ENCODE peak calls at places on chromosomes 16 and 17, in six cellular contexts. One of them, this sample, is unnamed.

GRCh38 chr16:11161439-11161838 is 94.6 kb downstream of the SOCS1 start:
- DNase-seq in caudate nucleus: no peak
- DNase-seq in hypothalamus: no peak
- DNase-seq in globus pallidus: no peak
- DNase-seq in upper lobe of right lung: no peak
- DNase-seq in naive thymus-derived CD4-positive, alpha-beta T cell: no peak
- DNase-seq in this sample: no peak

GRCh38 chr16:81315271-81316175 is 761 bp downstream of the GAN start:
- DNase-seq in globus pallidus: no peak
- DNase-seq in upper lobe of right lung: peak; percentile 82
- DNase-seq in naive thymus-derived CD4-positive, alpha-beta T cell: peak; percentile 26
- DNase-seq in hypothalamus: peak; percentile 21
- DNase-seq in caudate nucleus: peak; percentile 14
- DNase-seq in this sample: peak; percentile 43

GRCh38 chr17:78120971-78121800 is 7.4 kb downstream of the TMC6 start:
- DNase-seq in caudate nucleus: no peak
- DNase-seq in naive thymus-derived CD4-positive, alpha-beta T cell: peak; percentile 80
- DNase-seq in upper lobe of right lung: no peak
- DNase-seq in globus pallidus: no peak
- DNase-seq in hypothalamus: no peak
- DNase-seq in this sample: no peak

GRCh38 chr16:73213761-73214480 is 166.0 kb upstream of the ZFHX3 start:
- DNase-seq in globus pallidus: no peak
- DNase-seq in hypothalamus: no peak
- DNase-seq in upper lobe of right lung: no peak
- DNase-seq in naive thymus-derived CD4-positive, alpha-beta T cell: no peak
- DNase-seq in caudate nucleus: no peak
- DNase-seq in this sample: no peak

GRCh38 chr16:24580665-24581064 is 41.3 kb downstream of the RBBP6 start:
- DNase-seq in hypothalamus: no peak
- DNase-seq in globus pallidus: peak; percentile 6
- DNase-seq in upper lobe of right lung: no peak
- DNase-seq in caudate nucleus: no peak
- DNase-seq in naive thymus-derived CD4-positive, alpha-beta T cell: no peak
- DNase-seq in this sample: no peak

GRCh38 chr17:39704821-39705551 is 5.1 kb downstream of the ERBB2 start:
- DNase-seq in caudate nucleus: no peak
- DNase-seq in naive thymus-derived CD4-positive, alpha-beta T cell: no peak
- DNase-seq in hypothalamus: no peak
- DNase-seq in globus pallidus: no peak
- DNase-seq in upper lobe of right lung: no peak
- DNase-seq in this sample: no peak

GRCh38 chr17:7613769-7614421 is 802 bp downstream of the FXR2 start:
- DNase-seq in hypothalamus: no peak
- DNase-seq in upper lobe of right lung: no peak
- DNase-seq in naive thymus-derived CD4-positive, alpha-beta T cell: no peak
- DNase-seq in caudate nucleus: no peak
- DNase-seq in globus pallidus: no peak
- DNase-seq in this sample: no peak

GRCh38 chr17:79664925-79665738 is 54.3 kb upstream of the RBFOX3 start:
- DNase-seq in hypothalamus: no peak
- DNase-seq in naive thymus-derived CD4-positive, alpha-beta T cell: no peak
- DNase-seq in upper lobe of right lung: peak; percentile 88
- DNase-seq in globus pallidus: peak; percentile 5
- DNase-seq in caudate nucleus: no peak
- DNase-seq in this sample: no peak

GRCh38 chr17:54063639-54064038 is 240.9 kb downstream of the KIF2B start:
- DNase-seq in upper lobe of right lung: no peak
- DNase-seq in globus pallidus: no peak
- DNase-seq in hypothalamus: no peak
- DNase-seq in naive thymus-derived CD4-positive, alpha-beta T cell: no peak
- DNase-seq in caudate nucleus: no peak
- DNase-seq in this sample: no peak

GRCh38 chr16:872436-873242 is 72.1 kb upstream of the GNG13 start:
- DNase-seq in globus pallidus: no peak
- DNase-seq in upper lobe of right lung: no peak
- DNase-seq in caudate nucleus: no peak
- DNase-seq in hypothalamus: no peak
- DNase-seq in naive thymus-derived CD4-positive, alpha-beta T cell: no peak
- DNase-seq in this sample: no peak

GRCh38 chr16:84274515-84274914 is 20.2 kb upstream of the WFDC1 start:
- DNase-seq in upper lobe of right lung: no peak
- DNase-seq in caudate nucleus: no peak
- DNase-seq in globus pallidus: no peak
- DNase-seq in naive thymus-derived CD4-positive, alpha-beta T cell: no peak
- DNase-seq in hypothalamus: no peak
- DNase-seq in this sample: no peak

GRCh38 chr16:80158766-80159165 is 382.0 kb upstream of the DYNLRB2 start:
- DNase-seq in hypothalamus: no peak
- DNase-seq in caudate nucleus: no peak
- DNase-seq in upper lobe of right lung: no peak
- DNase-seq in naive thymus-derived CD4-positive, alpha-beta T cell: no peak
- DNase-seq in globus pallidus: no peak
- DNase-seq in this sample: no peak

GRCh38 chr17:40180694-40181093 is 3.4 kb downstream of the RAPGEFL1 start:
- DNase-seq in hypothalamus: no peak
- DNase-seq in caudate nucleus: no peak
- DNase-seq in upper lobe of right lung: peak; percentile 74
- DNase-seq in globus pallidus: no peak
- DNase-seq in naive thymus-derived CD4-positive, alpha-beta T cell: no peak
- DNase-seq in this sample: no peak

GRCh38 chr17:63984206-63984605 is 11.5 kb upstream of the SCN4A start:
- DNase-seq in upper lobe of right lung: no peak
- DNase-seq in naive thymus-derived CD4-positive, alpha-beta T cell: no peak
- DNase-seq in globus pallidus: no peak
- DNase-seq in hypothalamus: no peak
- DNase-seq in caudate nucleus: no peak
- DNase-seq in this sample: no peak

GRCh38 chr17:7842950-7843535 is 9.0 kb downstream of the KDM6B start:
- DNase-seq in naive thymus-derived CD4-positive, alpha-beta T cell: no peak
- DNase-seq in upper lobe of right lung: peak; percentile 89
- DNase-seq in caudate nucleus: no peak
- DNase-seq in globus pallidus: peak; percentile 67
- DNase-seq in hypothalamus: peak; percentile 32
- DNase-seq in this sample: no peak

GRCh38 chr17:10681866-10682446 is 15.4 kb downstream of the SCO1 start:
- DNase-seq in naive thymus-derived CD4-positive, alpha-beta T cell: no peak
- DNase-seq in globus pallidus: no peak
- DNase-seq in caudate nucleus: no peak
- DNase-seq in upper lobe of right lung: no peak
- DNase-seq in hypothalamus: no peak
- DNase-seq in this sample: no peak

GRCh38 chr17:9520649-9521435 is 54.8 kb downstream of the STX8 start:
- DNase-seq in caudate nucleus: no peak
- DNase-seq in globus pallidus: no peak
- DNase-seq in hypothalamus: no peak
- DNase-seq in naive thymus-derived CD4-positive, alpha-beta T cell: no peak
- DNase-seq in upper lobe of right lung: no peak
- DNase-seq in this sample: no peak

GRCh38 chr17:8022358-8023038 is 16.4 kb upstream of the ALOX15B start:
- DNase-seq in upper lobe of right lung: peak; percentile 16
- DNase-seq in globus pallidus: no peak
- DNase-seq in caudate nucleus: no peak
- DNase-seq in naive thymus-derived CD4-positive, alpha-beta T cell: no peak
- DNase-seq in hypothalamus: no peak
- DNase-seq in this sample: no peak

GRCh38 chr17:41333836-41334235 is 16.8 kb downstream of the KRT33A start:
- DNase-seq in upper lobe of right lung: no peak
- DNase-seq in hypothalamus: no peak
- DNase-seq in naive thymus-derived CD4-positive, alpha-beta T cell: no peak
- DNase-seq in globus pallidus: no peak
- DNase-seq in caudate nucleus: no peak
- DNase-seq in this sample: no peak

GRCh38 chr16:66614161-66614802 is 9.8 kb downstream of the CMTM3 start:
- DNase-seq in globus pallidus: no peak
- DNase-seq in hypothalamus: no peak
- DNase-seq in naive thymus-derived CD4-positive, alpha-beta T cell: no peak
- DNase-seq in caudate nucleus: no peak
- DNase-seq in upper lobe of right lung: no peak
- DNase-seq in this sample: no peak

GRCh38 chr17:43732961-43733360 is 25.6 kb downstream of the SOST start:
- DNase-seq in hypothalamus: no peak
- DNase-seq in globus pallidus: no peak
- DNase-seq in naive thymus-derived CD4-positive, alpha-beta T cell: no peak
- DNase-seq in caudate nucleus: no peak
- DNase-seq in upper lobe of right lung: no peak
- DNase-seq in this sample: no peak

GRCh38 chr17:57404073-57404472 is 147.8 kb downstream of the MSI2 start:
- DNase-seq in globus pallidus: no peak
- DNase-seq in caudate nucleus: no peak
- DNase-seq in hypothalamus: no peak
- DNase-seq in naive thymus-derived CD4-positive, alpha-beta T cell: no peak
- DNase-seq in upper lobe of right lung: no peak
- DNase-seq in this sample: peak; percentile 29

GRCh38 chr17:57994436-57994835 is 6.4 kb upstream of the VEZF1 start:
- DNase-seq in naive thymus-derived CD4-positive, alpha-beta T cell: no peak
- DNase-seq in hypothalamus: no peak
- DNase-seq in caudate nucleus: no peak
- DNase-seq in upper lobe of right lung: no peak
- DNase-seq in globus pallidus: no peak
- DNase-seq in this sample: no peak

GRCh38 chr17:67211742-67212141 is 33.3 kb downstream of the HELZ start:
- DNase-seq in naive thymus-derived CD4-positive, alpha-beta T cell: no peak
- DNase-seq in globus pallidus: no peak
- DNase-seq in hypothalamus: no peak
- DNase-seq in caudate nucleus: no peak
- DNase-seq in upper lobe of right lung: no peak
- DNase-seq in this sample: no peak

GRCh38 chr17:69473801-69474170 is 59.3 kb downstream of the MAP2K6 start:
- DNase-seq in naive thymus-derived CD4-positive, alpha-beta T cell: no peak
- DNase-seq in caudate nucleus: no peak
- DNase-seq in globus pallidus: no peak
- DNase-seq in upper lobe of right lung: no peak
- DNase-seq in hypothalamus: no peak
- DNase-seq in this sample: no peak

GRCh38 chr17:45316271-45317112 is at the start of gene MAP3K14:
- DNase-seq in caudate nucleus: no peak
- DNase-seq in globus pallidus: no peak
- DNase-seq in upper lobe of right lung: peak; percentile 92
- DNase-seq in naive thymus-derived CD4-positive, alpha-beta T cell: peak; percentile 70
- DNase-seq in hypothalamus: peak; percentile 51
- DNase-seq in this sample: peak; percentile 67

GRCh38 chr17:83080641-83081560 is 1.5 kb downstream of the METRNL start:
- DNase-seq in hypothalamus: no peak
- DNase-seq in naive thymus-derived CD4-positive, alpha-beta T cell: peak; percentile 21
- DNase-seq in globus pallidus: no peak
- DNase-seq in upper lobe of right lung: peak; percentile 84
- DNase-seq in caudate nucleus: no peak
- DNase-seq in this sample: no peak

GRCh38 chr17:31674717-31675349 is 184.2 kb downstream of the COPRS start:
- DNase-seq in caudate nucleus: no peak
- DNase-seq in upper lobe of right lung: no peak
- DNase-seq in globus pallidus: no peak
- DNase-seq in naive thymus-derived CD4-positive, alpha-beta T cell: no peak
- DNase-seq in hypothalamus: no peak
- DNase-seq in this sample: no peak

GRCh38 chr16:77888786-77889185 is 100.4 kb downstream of the VAT1L start:
- DNase-seq in hypothalamus: no peak
- DNase-seq in naive thymus-derived CD4-positive, alpha-beta T cell: no peak
- DNase-seq in caudate nucleus: no peak
- DNase-seq in globus pallidus: no peak
- DNase-seq in upper lobe of right lung: no peak
- DNase-seq in this sample: no peak

GRCh38 chr17:60244656-60245055 is 94.9 kb downstream of the CA4 start:
- DNase-seq in globus pallidus: no peak
- DNase-seq in naive thymus-derived CD4-positive, alpha-beta T cell: no peak
- DNase-seq in caudate nucleus: no peak
- DNase-seq in upper lobe of right lung: no peak
- DNase-seq in hypothalamus: no peak
- DNase-seq in this sample: no peak

GRCh38 chr16:35431829-35432663 is 1972.6 kb downstream of the TP53TG3F start:
- DNase-seq in naive thymus-derived CD4-positive, alpha-beta T cell: no peak
- DNase-seq in caudate nucleus: no peak
- DNase-seq in globus pallidus: peak; percentile 8
- DNase-seq in upper lobe of right lung: peak; percentile 60
- DNase-seq in hypothalamus: no peak
- DNase-seq in this sample: peak; percentile 9

GRCh38 chr17:61413654-61414133 is 14.1 kb downstream of the TBX2 start:
- DNase-seq in globus pallidus: no peak
- DNase-seq in naive thymus-derived CD4-positive, alpha-beta T cell: no peak
- DNase-seq in caudate nucleus: no peak
- DNase-seq in hypothalamus: no peak
- DNase-seq in upper lobe of right lung: no peak
- DNase-seq in this sample: no peak

GRCh38 chr16:18979936-18980335 is 3.8 kb upstream of the TMC7 start:
- DNase-seq in globus pallidus: no peak
- DNase-seq in naive thymus-derived CD4-positive, alpha-beta T cell: no peak
- DNase-seq in hypothalamus: no peak
- DNase-seq in caudate nucleus: no peak
- DNase-seq in upper lobe of right lung: no peak
- DNase-seq in this sample: no peak

GRCh38 chr16:70780546-70780945 is 20.4 kb downstream of the VAC14 start:
- DNase-seq in globus pallidus: no peak
- DNase-seq in caudate nucleus: no peak
- DNase-seq in upper lobe of right lung: peak; percentile 57
- DNase-seq in hypothalamus: no peak
- DNase-seq in naive thymus-derived CD4-positive, alpha-beta T cell: no peak
- DNase-seq in this sample: no peak